ENCODE peak calls at places on chromosomes 3 and 15, in five cellular contexts. One of them, this sample, is unnamed.

GRCh38 chr15:33107950-33108349 is 86.6 kb downstream of the FMN1 start:
- DNase-seq in spleen: no peak
- DNase-seq in stomach: no peak
- DNase-seq in K562: no peak
- DNase-seq in ovary: no peak
- DNase-seq in this sample: no peak

GRCh38 chr15:79635897-79636596 is 203.9 kb downstream of the MINAR1 start:
- DNase-seq in spleen: no peak
- DNase-seq in stomach: no peak
- DNase-seq in K562: no peak
- DNase-seq in ovary: no peak
- DNase-seq in this sample: no peak

GRCh38 chr3:47475570-47476329 is at the start of gene SCAP:
- DNase-seq in spleen: peak
- DNase-seq in stomach: peak
- DNase-seq in K562: peak
- DNase-seq in ovary: peak
- DNase-seq in this sample: peak

GRCh38 chr3:48247401-48247807 is 6.5 kb downstream of the ZNF589 start:
- DNase-seq in spleen: no peak
- DNase-seq in stomach: no peak
- DNase-seq in K562: peak
- DNase-seq in ovary: no peak
- DNase-seq in this sample: no peak

GRCh38 chr3:79019137-79019923 is 748.5 kb downstream of the ROBO1 start:
- DNase-seq in spleen: peak
- DNase-seq in stomach: peak
- DNase-seq in K562: no peak
- DNase-seq in ovary: peak
- DNase-seq in this sample: peak

GRCh38 chr3:58386966-58387365 is 46.7 kb downstream of the PDHB start:
- DNase-seq in spleen: no peak
- DNase-seq in stomach: peak
- DNase-seq in K562: no peak
- DNase-seq in ovary: no peak
- DNase-seq in this sample: peak

GRCh38 chr15:68818671-68819450 is 1.8 kb downstream of the ANP32A start:
- DNase-seq in spleen: peak
- DNase-seq in stomach: peak
- DNase-seq in K562: peak
- DNase-seq in ovary: peak
- DNase-seq in this sample: peak

GRCh38 chr3:67415504-67415903 is 238.9 kb downstream of the SUCLG2 start:
- DNase-seq in spleen: no peak
- DNase-seq in stomach: no peak
- DNase-seq in K562: no peak
- DNase-seq in ovary: no peak
- DNase-seq in this sample: no peak

GRCh38 chr15:57881361-57881760 is 174.8 kb downstream of the POLR2M start:
- DNase-seq in spleen: no peak
- DNase-seq in stomach: no peak
- DNase-seq in K562: no peak
- DNase-seq in ovary: no peak
- DNase-seq in this sample: no peak

GRCh38 chr3:118782755-118783202 is 251.9 kb downstream of the IGSF11 start:
- DNase-seq in spleen: no peak
- DNase-seq in stomach: no peak
- DNase-seq in K562: no peak
- DNase-seq in ovary: no peak
- DNase-seq in this sample: no peak

GRCh38 chr3:193496658-193497057 is 58.0 kb downstream of the ATP13A4 start:
- DNase-seq in spleen: no peak
- DNase-seq in stomach: no peak
- DNase-seq in K562: no peak
- DNase-seq in ovary: no peak
- DNase-seq in this sample: no peak

GRCh38 chr3:11845661-11846060 is 1.0 kb downstream of the TAMM41 start:
- DNase-seq in spleen: no peak
- DNase-seq in stomach: no peak
- DNase-seq in K562: peak
- DNase-seq in ovary: no peak
- DNase-seq in this sample: no peak

GRCh38 chr15:77901921-77902750 is 175.4 kb downstream of the TBC1D2B start:
- DNase-seq in spleen: peak
- DNase-seq in stomach: no peak
- DNase-seq in K562: peak
- DNase-seq in ovary: no peak
- DNase-seq in this sample: no peak

GRCh38 chr3:9194509-9195184 is 54.8 kb downstream of the SRGAP3 start:
- DNase-seq in spleen: no peak
- DNase-seq in stomach: no peak
- DNase-seq in K562: no peak
- DNase-seq in ovary: no peak
- DNase-seq in this sample: no peak

GRCh38 chr3:113148307-113148703 is 63.1 kb upstream of the BOC start:
- DNase-seq in spleen: no peak
- DNase-seq in stomach: no peak
- DNase-seq in K562: no peak
- DNase-seq in ovary: peak
- DNase-seq in this sample: no peak

GRCh38 chr15:93042691-93043378 is 46.2 kb downstream of the RGMA start:
- DNase-seq in spleen: peak
- DNase-seq in stomach: no peak
- DNase-seq in K562: no peak
- DNase-seq in ovary: no peak
- DNase-seq in this sample: no peak

GRCh38 chr3:95154775-95155174 is 1091.9 kb downstream of the NSUN3 start:
- DNase-seq in spleen: no peak
- DNase-seq in stomach: no peak
- DNase-seq in K562: no peak
- DNase-seq in ovary: no peak
- DNase-seq in this sample: no peak

GRCh38 chr15:56038015-56038414 is 44.6 kb upstream of the NEDD4 start:
- DNase-seq in spleen: no peak
- DNase-seq in stomach: no peak
- DNase-seq in K562: no peak
- DNase-seq in ovary: no peak
- DNase-seq in this sample: no peak

GRCh38 chr15:37106490-37107001 is 6.2 kb upstream of the MEIS2 start:
- DNase-seq in spleen: peak
- DNase-seq in stomach: no peak
- DNase-seq in K562: peak
- DNase-seq in ovary: peak
- DNase-seq in this sample: no peak

GRCh38 chr15:83919319-83919830 is 265.5 kb downstream of the ADAMTSL3 start:
- DNase-seq in spleen: no peak
- DNase-seq in stomach: no peak
- DNase-seq in K562: no peak
- DNase-seq in ovary: no peak
- DNase-seq in this sample: no peak

GRCh38 chr15:86082619-86083377 is 3.1 kb downstream of the AGBL1 start:
- DNase-seq in spleen: no peak
- DNase-seq in stomach: no peak
- DNase-seq in K562: no peak
- DNase-seq in ovary: no peak
- DNase-seq in this sample: no peak

GRCh38 chr15:72285927-72286516 is 13.7 kb upstream of the PARP6 start:
- DNase-seq in spleen: no peak
- DNase-seq in stomach: peak
- DNase-seq in K562: peak
- DNase-seq in ovary: no peak
- DNase-seq in this sample: peak

GRCh38 chr15:91908401-91908800 is 54.9 kb downstream of the SLCO3A1 start:
- DNase-seq in spleen: no peak
- DNase-seq in stomach: no peak
- DNase-seq in K562: no peak
- DNase-seq in ovary: no peak
- DNase-seq in this sample: no peak

GRCh38 chr15:66864871-66865281 is 162.8 kb downstream of the SMAD6 start:
- DNase-seq in spleen: peak
- DNase-seq in stomach: peak
- DNase-seq in K562: no peak
- DNase-seq in ovary: no peak
- DNase-seq in this sample: peak

GRCh38 chr15:41161336-41161735 is 45.3 kb upstream of the INO80 start:
- DNase-seq in spleen: no peak
- DNase-seq in stomach: no peak
- DNase-seq in K562: no peak
- DNase-seq in ovary: no peak
- DNase-seq in this sample: no peak

GRCh38 chr3:128786434-128787020 is 60.5 kb downstream of the RAB7A start:
- DNase-seq in spleen: no peak
- DNase-seq in stomach: no peak
- DNase-seq in K562: no peak
- DNase-seq in ovary: no peak
- DNase-seq in this sample: no peak

GRCh38 chr3:56800373-56801150 is 1.2 kb downstream of the ARHGEF3 start:
- DNase-seq in spleen: peak
- DNase-seq in stomach: peak
- DNase-seq in K562: no peak
- DNase-seq in ovary: no peak
- DNase-seq in this sample: peak

GRCh38 chr3:13016726-13017255 is 56.4 kb downstream of the IQSEC1 start:
- DNase-seq in spleen: peak
- DNase-seq in stomach: no peak
- DNase-seq in K562: no peak
- DNase-seq in ovary: no peak
- DNase-seq in this sample: no peak

GRCh38 chr3:13014755-13015285 is 58.4 kb downstream of the IQSEC1 start:
- DNase-seq in spleen: no peak
- DNase-seq in stomach: no peak
- DNase-seq in K562: no peak
- DNase-seq in ovary: no peak
- DNase-seq in this sample: no peak

GRCh38 chr3:13016083-13016725 is 57.0 kb downstream of the IQSEC1 start:
- DNase-seq in spleen: peak
- DNase-seq in stomach: peak
- DNase-seq in K562: no peak
- DNase-seq in ovary: no peak
- DNase-seq in this sample: peak

GRCh38 chr3:13013994-13014754 is 59.1 kb downstream of the IQSEC1 start:
- DNase-seq in spleen: peak
- DNase-seq in stomach: no peak
- DNase-seq in K562: no peak
- DNase-seq in ovary: no peak
- DNase-seq in this sample: no peak

DNA sequence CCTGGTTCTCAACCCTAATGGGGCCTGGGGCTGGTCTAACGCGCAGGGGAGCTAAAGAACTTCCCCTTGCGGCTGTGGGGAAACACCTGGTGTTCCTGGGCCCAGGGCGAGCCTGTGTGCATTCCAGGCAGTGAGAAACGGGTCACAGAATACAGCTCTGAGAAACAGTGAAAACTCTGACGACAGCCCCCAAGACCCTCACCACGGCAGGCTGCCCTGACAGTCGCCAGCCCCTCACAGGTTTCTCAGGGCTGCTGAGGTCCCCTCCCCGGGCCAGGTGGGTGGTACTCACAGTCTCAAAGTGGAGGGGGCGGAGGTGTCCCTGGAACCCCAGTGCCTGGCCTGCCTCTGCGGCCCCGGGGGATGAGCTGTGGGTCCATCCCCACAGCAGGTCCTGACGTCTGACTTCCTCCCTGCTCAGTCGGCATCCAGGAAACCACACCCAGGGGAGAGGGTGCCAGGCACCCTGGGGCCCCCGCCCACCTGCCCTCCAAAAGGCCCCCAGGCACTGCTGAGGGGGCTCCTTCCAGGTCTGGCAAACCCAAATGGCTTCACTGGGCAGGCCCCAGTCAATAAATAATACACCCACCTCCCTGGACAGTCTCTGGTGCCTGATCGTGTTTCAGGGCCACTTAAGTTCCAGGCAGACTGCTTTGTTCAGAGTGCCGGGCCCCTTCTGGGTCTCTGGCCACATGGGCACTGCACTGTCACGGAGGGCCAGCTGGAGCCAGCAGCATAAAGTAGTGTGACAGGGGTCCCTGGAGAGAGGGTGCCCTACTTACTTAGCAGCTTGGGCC is 57.7 kb downstream of the IQSEC1 start:
- DNase-seq in spleen: peak
- DNase-seq in stomach: peak
- DNase-seq in K562: no peak
- DNase-seq in ovary: no peak
- DNase-seq in this sample: no peak
- H3K4me3 ChIP-seq in spleen: peak
- H3K4me3 ChIP-seq in stomach: peak
- H3K4me3 ChIP-seq in K562: no peak
- H3K4me3 ChIP-seq in ovary: no peak
- H3K4me3 ChIP-seq in this sample: peak

DNA sequence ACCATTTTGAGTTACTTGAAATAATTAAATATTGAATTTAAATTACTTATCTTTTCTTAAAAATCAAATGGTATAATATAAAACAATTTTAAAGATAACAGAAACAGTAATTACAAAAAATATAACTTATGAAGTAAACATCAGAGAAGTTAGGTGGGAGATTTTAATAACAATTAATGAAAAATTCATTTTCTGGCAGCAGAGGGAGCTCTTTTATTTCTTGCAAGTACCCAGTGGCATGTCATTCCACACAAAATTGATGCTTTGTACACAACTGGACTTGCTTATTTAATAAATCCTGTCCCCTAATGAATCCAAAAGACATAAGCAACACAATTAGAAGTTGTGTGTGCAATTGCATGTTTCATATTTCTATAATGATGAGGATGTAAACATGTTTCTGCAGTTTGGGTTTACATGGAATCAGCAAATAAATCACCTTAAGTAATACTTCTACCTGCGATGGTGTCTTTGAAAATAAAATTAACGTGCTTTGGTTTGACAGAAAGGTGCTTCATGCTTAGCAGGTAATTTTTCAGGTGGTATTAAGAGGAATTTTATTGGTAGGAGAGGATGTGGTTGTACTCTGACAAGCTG is 861.3 kb downstream of the ZPLD1 start:
- DNase-seq in spleen: no peak
- DNase-seq in stomach: no peak
- DNase-seq in K562: no peak
- DNase-seq in ovary: no peak
- DNase-seq in this sample: no peak
- TF ChIP-seq CTCF in spleen: no peak
- TF ChIP-seq CTCF in stomach: no peak
- TF ChIP-seq CTCF in K562: no peak
- TF ChIP-seq CTCF in ovary: no peak
- TF ChIP-seq CTCF in this sample: peak

DNA sequence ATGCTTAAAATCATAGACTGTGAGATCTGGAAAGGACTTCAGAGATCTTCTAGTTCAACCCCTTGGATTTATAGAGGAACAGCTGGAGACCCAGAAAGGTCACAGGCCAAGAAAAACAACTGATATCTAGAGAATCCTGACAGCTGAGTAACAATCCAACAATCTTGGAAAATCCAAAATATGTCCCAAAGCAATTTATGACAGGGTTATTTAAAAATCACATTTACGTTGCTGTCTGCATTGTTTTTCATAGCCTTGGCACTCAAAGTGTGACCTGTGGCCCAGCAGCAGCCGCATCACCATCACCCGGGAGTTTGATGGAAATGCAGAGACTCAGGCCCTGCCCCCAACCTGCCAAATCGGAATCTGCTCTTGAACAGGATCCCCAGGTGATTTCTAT is 78.8 kb downstream of the FBN1 start:
- DNase-seq in spleen: no peak
- DNase-seq in stomach: no peak
- DNase-seq in K562: no peak
- DNase-seq in ovary: no peak
- DNase-seq in this sample: no peak
- H3K27ac ChIP-seq in spleen: no peak
- H3K27ac ChIP-seq in stomach: no peak
- H3K27ac ChIP-seq in K562: no peak
- H3K27ac ChIP-seq in ovary: no peak
- H3K27ac ChIP-seq in this sample: no peak

GRCh38 chr15:38895326-38896282 is 331.0 kb upstream of the RASGRP1 start:
- DNase-seq in spleen: no peak
- DNase-seq in stomach: no peak
- DNase-seq in K562: no peak
- DNase-seq in ovary: no peak
- DNase-seq in this sample: no peak
- H3K4me3 ChIP-seq in spleen: no peak
- H3K4me3 ChIP-seq in stomach: no peak
- H3K4me3 ChIP-seq in K562: no peak
- H3K4me3 ChIP-seq in ovary: no peak
- H3K4me3 ChIP-seq in this sample: no peak